ENCODE peak calls at places on chromosomes 11 and 22, in four cellular contexts. R is effector memory CD4-positive, alpha-beta T cell; I is CMK; C is globus pallidus. M is an unnamed sample.
A peak's percentile ranks its signal among the peaks of the same experiment; 100 is the strongest.

GRCh38 chr11:33263549-33263948 is 6.4 kb downstream of the HIPK3 start:
- DNase-seq in R (no peak), I (no peak), C (no peak), M (no peak)

GRCh38 chr22:32723632-32724031 is 77.9 kb upstream of the TIMP3 start:
- DNase-seq in R (no peak), I (peak; percentile 46), C (peak; percentile 31), M (no peak)

GRCh38 chr11:27976262-27976661 is 131.7 kb downstream of the KIF18A start:
- DNase-seq in R (no peak), I (no peak), C (no peak), M (no peak)

GRCh38 chr11:119935341-119935925 is 202.5 kb downstream of the TRIM29 start:
- DNase-seq in R (no peak), I (no peak), C (peak; percentile 63), M (no peak)

GRCh38 chr11:113272281-113272680 is 42.1 kb upstream of the TTC12 start:
- DNase-seq in R (no peak), I (no peak), C (no peak), M (no peak)

GRCh38 chr22:21030032-21030431 is 2.3 kb downstream of the SLC7A4 start:
- DNase-seq in R (no peak), I (no peak), C (no peak), M (no peak)

GRCh38 chr22:50282361-50283144 is 12.4 kb upstream of the MAPK11 start:
- DNase-seq in R (no peak), I (no peak), C (no peak), M (no peak)

GRCh38 chr11:1939006-1939626 is 8.0 kb upstream of the MRPL23 start:
- DNase-seq in R (no peak), I (no peak), C (no peak), M (no peak)

GRCh38 chr22:19438286-19438685 is 5.9 kb downstream of the MRPL40 start:
- DNase-seq in R (no peak), I (no peak), C (no peak), M (no peak)

GRCh38 chr11:64263021-64263946 is 12.0 kb downstream of the PLCB3 start:
- DNase-seq in R (no peak), I (no peak), C (no peak), M (no peak)